ENCODE peak calls at places on chromosomes 16 and 17, in nine cellular contexts. One of them, this sample, is unnamed. For H3K36me3, the result is how much of the 10 kb centered on the place peaks cover.

GRCh38 chr17:55201609-55201932 is 63.2 kb upstream of the HLF start:
- DNase-seq in ovary: no peak
- DNase-seq in right lobe of liver: no peak
- DNase-seq in thoracic aorta: no peak
- DNase-seq in HepG2: no peak
- DNase-seq in GM23338: peak
- DNase-seq in psoas muscle: no peak
- DNase-seq in lung: no peak
- DNase-seq in IMR-90: no peak
- DNase-seq in this sample: no peak

GRCh38 chr17:6755731-6756184 is at the start of gene XAF1:
- DNase-seq in IMR-90: peak
- DNase-seq in HepG2: no peak
- DNase-seq in lung: peak
- DNase-seq in psoas muscle: peak
- DNase-seq in thoracic aorta: no peak
- DNase-seq in GM23338: no peak
- DNase-seq in ovary: peak
- DNase-seq in right lobe of liver: peak
- DNase-seq in this sample: peak

GRCh38 chr16:77897831-77898540 is 109.6 kb downstream of the VAT1L start:
- DNase-seq in lung: no peak
- DNase-seq in right lobe of liver: no peak
- DNase-seq in ovary: no peak
- DNase-seq in thoracic aorta: no peak
- DNase-seq in GM23338: no peak
- DNase-seq in psoas muscle: no peak
- DNase-seq in IMR-90: peak
- DNase-seq in HepG2: no peak
- DNase-seq in this sample: no peak

GRCh38 chr17:77770331-77771105 is 188.0 kb upstream of the TNRC6C start:
- DNase-seq in thoracic aorta: no peak
- DNase-seq in GM23338: no peak
- DNase-seq in right lobe of liver: no peak
- DNase-seq in psoas muscle: no peak
- DNase-seq in HepG2: no peak
- DNase-seq in ovary: no peak
- DNase-seq in lung: no peak
- DNase-seq in IMR-90: peak
- DNase-seq in this sample: no peak

GRCh38 chr16:7345423-7345822 is 12.8 kb downstream of the RBFOX1 start:
- DNase-seq in lung: no peak
- DNase-seq in thoracic aorta: no peak
- DNase-seq in HepG2: no peak
- DNase-seq in ovary: no peak
- DNase-seq in GM23338: no peak
- DNase-seq in psoas muscle: no peak
- DNase-seq in right lobe of liver: no peak
- DNase-seq in IMR-90: no peak
- DNase-seq in this sample: no peak

GRCh38 chr16:4327782-4328579 is 12.1 kb downstream of the GLIS2 start:
- DNase-seq in thoracic aorta: no peak
- DNase-seq in IMR-90: peak
- DNase-seq in GM23338: peak
- DNase-seq in lung: peak
- DNase-seq in psoas muscle: peak
- DNase-seq in right lobe of liver: peak
- DNase-seq in ovary: peak
- DNase-seq in HepG2: peak
- DNase-seq in this sample: no peak

GRCh38 chr17:72510454-72511016 is 389.7 kb downstream of the SOX9 start:
- DNase-seq in thoracic aorta: no peak
- DNase-seq in GM23338: no peak
- DNase-seq in ovary: no peak
- DNase-seq in lung: no peak
- DNase-seq in HepG2: no peak
- DNase-seq in psoas muscle: no peak
- DNase-seq in IMR-90: peak
- DNase-seq in right lobe of liver: no peak
- DNase-seq in this sample: peak

GRCh38 chr17:27455569-27455913 is 707 bp upstream of the KSR1 start:
- DNase-seq in IMR-90: no peak
- DNase-seq in thoracic aorta: no peak
- DNase-seq in GM23338: no peak
- DNase-seq in ovary: no peak
- DNase-seq in right lobe of liver: no peak
- DNase-seq in psoas muscle: no peak
- DNase-seq in lung: no peak
- DNase-seq in HepG2: no peak
- DNase-seq in this sample: no peak

GRCh38 chr16:12907670-12908233 is 6.4 kb downstream of the SHISA9 start:
- DNase-seq in lung: no peak
- DNase-seq in IMR-90: no peak
- DNase-seq in right lobe of liver: no peak
- DNase-seq in HepG2: peak
- DNase-seq in ovary: no peak
- DNase-seq in psoas muscle: no peak
- DNase-seq in thoracic aorta: no peak
- DNase-seq in GM23338: peak
- DNase-seq in this sample: no peak

GRCh38 chr17:6456321-6456720 is 12.1 kb downstream of the PIMREG start:
- DNase-seq in ovary: no peak
- DNase-seq in HepG2: no peak
- DNase-seq in lung: no peak
- DNase-seq in GM23338: no peak
- DNase-seq in IMR-90: no peak
- DNase-seq in right lobe of liver: no peak
- DNase-seq in psoas muscle: peak
- DNase-seq in thoracic aorta: no peak
- DNase-seq in this sample: no peak

GRCh38 chr17:35293151-35293837 is 50.4 kb downstream of the SLFN5 start:
- DNase-seq in ovary: no peak
- DNase-seq in thoracic aorta: no peak
- DNase-seq in right lobe of liver: no peak
- DNase-seq in GM23338: no peak
- DNase-seq in psoas muscle: no peak
- DNase-seq in HepG2: no peak
- DNase-seq in lung: no peak
- DNase-seq in IMR-90: no peak
- DNase-seq in this sample: no peak

GRCh38 chr16:24540575-24541240 is 1.3 kb downstream of the RBBP6 start:
- DNase-seq in IMR-90: peak
- DNase-seq in HepG2: no peak
- DNase-seq in lung: no peak
- DNase-seq in ovary: no peak
- DNase-seq in thoracic aorta: no peak
- DNase-seq in GM23338: peak
- DNase-seq in psoas muscle: no peak
- DNase-seq in right lobe of liver: no peak
- DNase-seq in this sample: peak

GRCh38 chr16:1096164-1097082 is at the start of gene C1QTNF8:
- DNase-seq in GM23338: no peak
- DNase-seq in psoas muscle: no peak
- DNase-seq in right lobe of liver: no peak
- DNase-seq in IMR-90: no peak
- DNase-seq in lung: no peak
- DNase-seq in HepG2: no peak
- DNase-seq in ovary: no peak
- DNase-seq in thoracic aorta: no peak
- DNase-seq in this sample: no peak

GRCh38 chr17:78231991-78232759 is 744 bp downstream of the TMEM235 start:
- DNase-seq in ovary: no peak
- DNase-seq in IMR-90: no peak
- DNase-seq in lung: no peak
- DNase-seq in right lobe of liver: no peak
- DNase-seq in thoracic aorta: no peak
- DNase-seq in psoas muscle: no peak
- DNase-seq in HepG2: no peak
- DNase-seq in GM23338: peak
- DNase-seq in this sample: no peak

GRCh38 chr17:28338056-28338768 is 2.7 kb downstream of the TNFAIP1 start:
- DNase-seq in GM23338: no peak
- DNase-seq in lung: no peak
- DNase-seq in psoas muscle: no peak
- DNase-seq in IMR-90: peak
- DNase-seq in right lobe of liver: no peak
- DNase-seq in ovary: no peak
- DNase-seq in HepG2: no peak
- DNase-seq in thoracic aorta: no peak
- DNase-seq in this sample: no peak

GRCh38 chr17:77193653-77194052 is 52.9 kb downstream of the SEC14L1 start:
- DNase-seq in ovary: no peak
- DNase-seq in IMR-90: no peak
- DNase-seq in lung: no peak
- DNase-seq in psoas muscle: no peak
- DNase-seq in GM23338: no peak
- DNase-seq in thoracic aorta: no peak
- DNase-seq in right lobe of liver: no peak
- DNase-seq in HepG2: no peak
- DNase-seq in this sample: no peak

GRCh38 chr17:61411944-61412859 is 12.6 kb downstream of the TBX2 start:
- DNase-seq in lung: peak
- DNase-seq in GM23338: peak
- DNase-seq in IMR-90: peak
- DNase-seq in psoas muscle: peak
- DNase-seq in HepG2: peak
- DNase-seq in right lobe of liver: peak
- DNase-seq in ovary: peak
- DNase-seq in thoracic aorta: no peak
- DNase-seq in this sample: peak

GRCh38 chr17:68296217-68297140 is 5.2 kb downstream of the ARSG start:
- DNase-seq in thoracic aorta: no peak
- DNase-seq in GM23338: peak
- DNase-seq in lung: no peak
- DNase-seq in ovary: no peak
- DNase-seq in IMR-90: no peak
- DNase-seq in psoas muscle: peak
- DNase-seq in right lobe of liver: no peak
- DNase-seq in HepG2: no peak
- DNase-seq in this sample: no peak

GRCh38 chr17:21253646-21254441 is 634 bp upstream of the NATD1 start:
- DNase-seq in GM23338: no peak
- DNase-seq in right lobe of liver: no peak
- DNase-seq in lung: peak
- DNase-seq in IMR-90: no peak
- DNase-seq in ovary: no peak
- DNase-seq in thoracic aorta: no peak
- DNase-seq in psoas muscle: no peak
- DNase-seq in HepG2: no peak
- DNase-seq in this sample: no peak

GRCh38 chr16:52921104-52921503 is 131.6 kb downstream of the CHD9NB start:
- DNase-seq in lung: no peak
- DNase-seq in thoracic aorta: no peak
- DNase-seq in IMR-90: no peak
- DNase-seq in HepG2: no peak
- DNase-seq in ovary: no peak
- DNase-seq in psoas muscle: no peak
- DNase-seq in right lobe of liver: no peak
- DNase-seq in GM23338: no peak
- DNase-seq in this sample: no peak

DNA sequence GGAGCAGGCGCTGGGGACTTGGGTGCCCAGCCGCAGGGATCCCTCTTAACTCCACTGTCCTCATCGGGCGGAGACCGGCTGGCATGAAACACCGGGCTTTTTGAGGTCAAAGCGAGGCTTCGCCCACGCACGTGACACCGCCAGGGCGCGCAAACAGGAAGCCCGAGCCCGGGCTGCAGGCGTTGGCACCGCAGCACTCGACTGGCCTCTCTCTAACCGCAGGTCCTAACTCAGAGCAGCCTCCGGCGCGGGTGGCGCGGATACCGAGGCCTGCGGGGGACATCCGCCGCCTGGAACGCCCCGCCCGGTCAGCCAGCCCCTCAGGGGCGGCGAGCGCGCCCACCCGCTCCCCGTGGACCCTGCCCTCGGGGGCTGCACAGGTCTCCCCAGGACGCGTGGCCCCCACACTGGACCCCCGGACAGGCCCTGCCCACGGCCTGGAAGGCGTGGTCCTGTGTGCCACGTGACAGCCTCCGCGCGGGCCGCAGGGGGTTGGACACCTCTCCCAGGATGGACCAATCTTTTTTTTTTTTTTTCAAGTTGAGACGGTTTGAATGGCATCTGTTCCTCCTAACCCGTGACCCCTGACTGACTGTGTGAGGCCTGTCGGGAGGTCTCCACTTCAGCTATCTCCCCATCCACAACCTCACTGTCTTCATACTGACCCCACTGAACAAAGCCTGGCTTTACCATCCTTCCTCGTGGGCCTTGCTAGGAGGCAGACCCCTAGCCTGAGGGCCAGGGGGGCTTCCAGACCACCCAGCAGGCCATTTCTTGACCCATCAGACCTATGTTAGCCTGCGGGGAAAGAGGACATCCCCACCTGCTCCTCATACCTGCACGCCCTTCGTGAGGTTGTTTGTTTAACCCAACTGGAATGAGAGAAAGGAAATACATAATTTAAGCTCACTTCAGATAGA is 8.4 kb upstream of the SLC47A2 start:
- DNase-seq in lung: peak
- DNase-seq in right lobe of liver: peak
- DNase-seq in ovary: peak
- DNase-seq in thoracic aorta: no peak
- DNase-seq in HepG2: no peak
- DNase-seq in IMR-90: no peak
- DNase-seq in psoas muscle: peak
- DNase-seq in GM23338: no peak
- DNase-seq in this sample: no peak
- H3K4me3 ChIP-seq in lung: no peak
- H3K4me3 ChIP-seq in right lobe of liver: peak
- H3K4me3 ChIP-seq in ovary: no peak
- H3K4me3 ChIP-seq in thoracic aorta: peak
- H3K4me3 ChIP-seq in HepG2: no peak
- H3K4me3 ChIP-seq in IMR-90: no peak
- H3K4me3 ChIP-seq in psoas muscle: peak
- H3K4me3 ChIP-seq in GM23338: no peak
- H3K4me3 ChIP-seq in this sample: no peak

GRCh38 chr17:4161179-4161559 is 18.2 kb downstream of the CYB5D2 start:
- DNase-seq in lung: peak
- DNase-seq in HepG2: peak
- DNase-seq in thoracic aorta: peak
- DNase-seq in GM23338: peak
- DNase-seq in IMR-90: peak
- DNase-seq in right lobe of liver: no peak
- DNase-seq in psoas muscle: peak
- DNase-seq in ovary: no peak
- DNase-seq in this sample: no peak
- TF ChIP-seq CTCF in lung: no peak
- TF ChIP-seq CTCF in HepG2: no peak
- TF ChIP-seq CTCF in thoracic aorta: peak
- TF ChIP-seq CTCF in GM23338: no peak
- TF ChIP-seq CTCF in IMR-90: peak
- TF ChIP-seq CTCF in right lobe of liver: no peak
- TF ChIP-seq CTCF in psoas muscle: peak
- TF ChIP-seq CTCF in ovary: no peak
- TF ChIP-seq CTCF in this sample: no peak

GRCh38 chr17:1650731-1651558 is 1.3 kb upstream of the RILP start:
- DNase-seq in right lobe of liver: peak
- DNase-seq in IMR-90: no peak
- DNase-seq in thoracic aorta: no peak
- DNase-seq in GM23338: no peak
- DNase-seq in lung: no peak
- DNase-seq in ovary: no peak
- DNase-seq in psoas muscle: no peak
- DNase-seq in HepG2: no peak
- DNase-seq in this sample: no peak
- H3K36me3 ChIP-seq in right lobe of liver: under half
- H3K36me3 ChIP-seq in IMR-90: under half
- H3K36me3 ChIP-seq in thoracic aorta: half or more
- H3K36me3 ChIP-seq in GM23338: under half
- H3K36me3 ChIP-seq in lung: half or more
- H3K36me3 ChIP-seq in ovary: under half
- H3K36me3 ChIP-seq in psoas muscle: half or more
- H3K36me3 ChIP-seq in HepG2: under half
- H3K36me3 ChIP-seq in this sample: under half

GRCh38 chr16:86565644-86566511 is 751 bp upstream of the FOXC2 start:
- DNase-seq in IMR-90: no peak
- DNase-seq in thoracic aorta: no peak
- DNase-seq in right lobe of liver: no peak
- DNase-seq in psoas muscle: no peak
- DNase-seq in GM23338: peak
- DNase-seq in lung: no peak
- DNase-seq in HepG2: no peak
- DNase-seq in ovary: no peak
- DNase-seq in this sample: no peak
- H3K4me3 ChIP-seq in IMR-90: no peak
- H3K4me3 ChIP-seq in thoracic aorta: peak
- H3K4me3 ChIP-seq in right lobe of liver: no peak
- H3K4me3 ChIP-seq in psoas muscle: no peak
- H3K4me3 ChIP-seq in GM23338: peak
- H3K4me3 ChIP-seq in lung: no peak
- H3K4me3 ChIP-seq in HepG2: no peak
- H3K4me3 ChIP-seq in ovary: no peak
- H3K4me3 ChIP-seq in this sample: no peak